ENCODE peak calls at places on chromosome 1, in seven cellular contexts. N is CD8-positive, alpha-beta memory T cell; J is upper lobe of right lung; H is AG08396; G is M059J; V is neural crest cell; S is effector CD4-positive, alpha-beta T cell. K is an unnamed sample.

GRCh38 chr1:180269848-180270766 is 40.0 kb downstream of the LHX4 start:
- DNase-seq in N (no peak), J (no peak), H (no peak), G (no peak), V (no peak), S (no peak), K (peak)

GRCh38 chr1:200890027-200890426 is 4.7 kb upstream of the INAVA start:
- DNase-seq in N (no peak), J (no peak), H (no peak), G (no peak), V (no peak), S (no peak), K (no peak)

GRCh38 chr1:15989776-15990175 is 13.9 kb upstream of the ZBTB17 start:
- DNase-seq in N (no peak), J (no peak), H (no peak), G (no peak), V (no peak), S (no peak), K (no peak)

GRCh38 chr1:96872757-96873156 is 151.2 kb downstream of the PTBP2 start:
- DNase-seq in N (no peak), J (no peak), H (no peak), G (no peak), V (no peak), S (no peak), K (no peak)

GRCh38 chr1:23394176-23394575 is 24.5 kb upstream of the ZNF436 start:
- DNase-seq in N (no peak), J (no peak), H (peak), G (peak), V (no peak), S (no peak), K (peak)

GRCh38 chr1:98119793-98120192 is 199.0 kb upstream of the DPYD start:
- DNase-seq in N (no peak), J (no peak), H (peak), G (peak), V (peak), S (no peak), K (no peak)

GRCh38 chr1:208238710-208239517 is 5.3 kb downstream of the PLXNA2 start:
- DNase-seq in N (peak), J (no peak), H (peak), G (peak), V (no peak), S (no peak), K (peak)

GRCh38 chr1:239572183-239572582 is 185.8 kb downstream of the CHRM3 start:
- DNase-seq in N (no peak), J (no peak), H (no peak), G (no peak), V (no peak), S (no peak), K (no peak)

GRCh38 chr1:213374369-213374768 is 323.3 kb downstream of the RPS6KC1 start:
- DNase-seq in N (peak), J (peak), H (peak), G (peak), V (peak), S (peak), K (no peak)

GRCh38 chr1:243507001-243507671 is 251.3 kb downstream of the SDCCAG8 start:
- DNase-seq in N (no peak), J (no peak), H (no peak), G (no peak), V (no peak), S (no peak), K (no peak)

GRCh38 chr1:68355614-68356013 is 94.1 kb downstream of the RPE65 start:
- DNase-seq in N (no peak), J (no peak), H (no peak), G (no peak), V (no peak), S (no peak), K (no peak)

GRCh38 chr1:163531345-163531744 is 209.6 kb downstream of the NUF2 start:
- DNase-seq in N (no peak), J (no peak), H (no peak), G (no peak), V (no peak), S (no peak), K (no peak)

GRCh38 chr1:201307760-201308499 is 24.6 kb downstream of the PKP1 start:
- DNase-seq in N (no peak), J (no peak), H (no peak), G (no peak), V (no peak), S (no peak), K (peak)

GRCh38 chr1:64884261-64885040 is 81.9 kb downstream of the JAK1 start:
- DNase-seq in N (no peak), J (no peak), H (no peak), G (no peak), V (no peak), S (no peak), K (no peak)

GRCh38 chr1:175376194-175376593 is 183.6 kb upstream of the KIAA0040 start:
- DNase-seq in N (no peak), J (no peak), H (no peak), G (peak), V (no peak), S (no peak), K (no peak)

GRCh38 chr1:60374537-60374936 is 301.0 kb upstream of the C1orf87 start:
- DNase-seq in N (no peak), J (no peak), H (no peak), G (no peak), V (no peak), S (no peak), K (no peak)

GRCh38 chr1:168223261-168223660 is 2.5 kb upstream of the SFT2D2 start:
- DNase-seq in N (no peak), J (no peak), H (no peak), G (no peak), V (no peak), S (no peak), K (no peak)

GRCh38 chr1:224205438-224205840 is 22.4 kb downstream of the DEGS1 start:
- DNase-seq in N (no peak), J (no peak), H (peak), G (peak), V (no peak), S (no peak), K (peak)

GRCh38 chr1:93874025-93874651 is 4.9 kb downstream of the DNTTIP2 start:
- DNase-seq in N (peak), J (no peak), H (peak), G (peak), V (no peak), S (no peak), K (peak)

GRCh38 chr1:111842411-111842810 is 86.7 kb downstream of the DDX20 start:
- DNase-seq in N (no peak), J (no peak), H (no peak), G (no peak), V (no peak), S (no peak), K (no peak)

GRCh38 chr1:51328279-51328678 is 2.1 kb downstream of the TTC39A start:
- DNase-seq in N (no peak), J (no peak), H (peak), G (no peak), V (no peak), S (no peak), K (peak)

GRCh38 chr1:98304888-98305287 is 356.6 kb upstream of the SNX7 start:
- DNase-seq in N (no peak), J (no peak), H (no peak), G (no peak), V (no peak), S (no peak), K (no peak)

GRCh38 chr1:78651247-78651646 is 1.6 kb downstream of the IFI44 start:
- DNase-seq in N (peak), J (no peak), H (no peak), G (peak), V (no peak), S (peak), K (peak)

GRCh38 chr1:118294817-118295486 is 109.9 kb upstream of the SPAG17 start:
- DNase-seq in N (no peak), J (no peak), H (no peak), G (no peak), V (no peak), S (no peak), K (peak)

GRCh38 chr1:171879556-171879955 is 38.3 kb downstream of the DNM3 start:
- DNase-seq in N (no peak), J (no peak), H (no peak), G (no peak), V (no peak), S (no peak), K (no peak)

GRCh38 chr1:62508187-62508758 is 71.4 kb downstream of the USP1 start:
- DNase-seq in N (peak), J (no peak), H (peak), G (peak), V (no peak), S (no peak), K (peak)

GRCh38 chr1:25744140-25744581 is 55.8 kb upstream of the SELENON start:
- DNase-seq in N (no peak), J (peak), H (peak), G (peak), V (no peak), S (no peak), K (peak)

GRCh38 chr1:184757891-184758290 is 3.2 kb upstream of the EDEM3 start:
- DNase-seq in N (no peak), J (no peak), H (no peak), G (no peak), V (no peak), S (no peak), K (peak)

GRCh38 chr1:8409107-8409506 is 91.2 kb downstream of the SLC45A1 start:
- DNase-seq in N (no peak), J (no peak), H (peak), G (peak), V (no peak), S (no peak), K (peak)

GRCh38 chr1:14742181-14742980 is 143.9 kb downstream of the KAZN start:
- DNase-seq in N (no peak), J (no peak), H (peak), G (peak), V (no peak), S (no peak), K (peak)

GRCh38 chr1:15936025-15936424 is 39.9 kb downstream of the ZBTB17 start:
- DNase-seq in N (no peak), J (peak), H (no peak), G (no peak), V (no peak), S (no peak), K (peak)

GRCh38 chr1:97726386-97726785 is 194.4 kb downstream of the DPYD start:
- DNase-seq in N (no peak), J (no peak), H (no peak), G (peak), V (no peak), S (no peak), K (no peak)

GRCh38 chr1:5615076-5615475 is 377.1 kb downstream of the NPHP4 start:
- DNase-seq in N (no peak), J (no peak), H (no peak), G (no peak), V (no peak), S (no peak), K (no peak)

GRCh38 chr1:239179001-239179400 is 207.4 kb upstream of the CHRM3 start:
- DNase-seq in N (no peak), J (no peak), H (no peak), G (no peak), V (no peak), S (no peak), K (no peak)